ENCODE peak calls at places on chromosomes 7 and 10, in six cellular contexts. One of them, this sample, is unnamed.

GRCh38 chr7:7103343-7104313 is 78.7 kb upstream of the C1GALT1 start:
- DNase-seq in H1: no peak
- DNase-seq in neuronal stem cell: no peak
- DNase-seq in mesenchymal stem cell: peak
- DNase-seq in IMR-90: peak
- DNase-seq in trophoblast cell: no peak
- DNase-seq in this sample: no peak

GRCh38 chr7:154886591-154886990 is 116.3 kb downstream of the PAXIP1 start:
- DNase-seq in trophoblast cell: no peak
- DNase-seq in neuronal stem cell: no peak
- DNase-seq in H1: no peak
- DNase-seq in mesenchymal stem cell: no peak
- DNase-seq in IMR-90: no peak
- DNase-seq in this sample: no peak

GRCh38 chr7:33873981-33874750 is 31.2 kb upstream of the BMPER start:
- DNase-seq in H1: no peak
- DNase-seq in trophoblast cell: peak
- DNase-seq in neuronal stem cell: no peak
- DNase-seq in IMR-90: peak
- DNase-seq in mesenchymal stem cell: peak
- DNase-seq in this sample: no peak

GRCh38 chr7:51069411-51070083 is 247.1 kb downstream of the COBL start:
- DNase-seq in trophoblast cell: no peak
- DNase-seq in IMR-90: no peak
- DNase-seq in mesenchymal stem cell: no peak
- DNase-seq in neuronal stem cell: no peak
- DNase-seq in H1: no peak
- DNase-seq in this sample: no peak

GRCh38 chr7:27151945-27152815 is at the start of gene HOXA3:
- DNase-seq in neuronal stem cell: no peak
- DNase-seq in trophoblast cell: no peak
- DNase-seq in H1: peak
- DNase-seq in mesenchymal stem cell: peak
- DNase-seq in IMR-90: peak
- DNase-seq in this sample: no peak

GRCh38 chr10:230758-231157 is 95.5 kb downstream of the ZMYND11 start:
- DNase-seq in H1: no peak
- DNase-seq in trophoblast cell: no peak
- DNase-seq in IMR-90: no peak
- DNase-seq in mesenchymal stem cell: no peak
- DNase-seq in neuronal stem cell: no peak
- DNase-seq in this sample: no peak

GRCh38 chr7:74569501-74570075 is 87.9 kb upstream of the GTF2I start:
- DNase-seq in trophoblast cell: no peak
- DNase-seq in H1: no peak
- DNase-seq in neuronal stem cell: no peak
- DNase-seq in IMR-90: no peak
- DNase-seq in mesenchymal stem cell: no peak
- DNase-seq in this sample: no peak

GRCh38 chr10:125983161-125983560 is 86.8 kb downstream of the FANK1 start:
- DNase-seq in H1: no peak
- DNase-seq in trophoblast cell: no peak
- DNase-seq in neuronal stem cell: no peak
- DNase-seq in mesenchymal stem cell: no peak
- DNase-seq in IMR-90: no peak
- DNase-seq in this sample: no peak

GRCh38 chr10:129101232-129101980 is 365.6 kb upstream of the MGMT start:
- DNase-seq in mesenchymal stem cell: no peak
- DNase-seq in H1: peak
- DNase-seq in neuronal stem cell: no peak
- DNase-seq in IMR-90: no peak
- DNase-seq in trophoblast cell: no peak
- DNase-seq in this sample: no peak

GRCh38 chr7:52184006-52184703 is 851.3 kb upstream of the POM121L12 start:
- DNase-seq in neuronal stem cell: no peak
- DNase-seq in IMR-90: no peak
- DNase-seq in trophoblast cell: no peak
- DNase-seq in H1: no peak
- DNase-seq in mesenchymal stem cell: no peak
- DNase-seq in this sample: no peak

GRCh38 chr10:63483983-63484382 is 18.2 kb upstream of the JMJD1C start:
- DNase-seq in mesenchymal stem cell: no peak
- DNase-seq in IMR-90: no peak
- DNase-seq in H1: no peak
- DNase-seq in trophoblast cell: no peak
- DNase-seq in neuronal stem cell: no peak
- DNase-seq in this sample: no peak

GRCh38 chr7:155721056-155721455 is 76.6 kb downstream of the RBM33 start:
- DNase-seq in H1: no peak
- DNase-seq in mesenchymal stem cell: no peak
- DNase-seq in trophoblast cell: no peak
- DNase-seq in neuronal stem cell: no peak
- DNase-seq in IMR-90: no peak
- DNase-seq in this sample: no peak

GRCh38 chr10:34024708-34025425 is 690.4 kb upstream of the NRP1 start:
- DNase-seq in mesenchymal stem cell: no peak
- DNase-seq in H1: peak
- DNase-seq in IMR-90: no peak
- DNase-seq in trophoblast cell: no peak
- DNase-seq in neuronal stem cell: no peak
- DNase-seq in this sample: peak

GRCh38 chr10:3785849-3786290 is 861 bp upstream of the KLF6 start:
- DNase-seq in neuronal stem cell: peak
- DNase-seq in H1: peak
- DNase-seq in IMR-90: peak
- DNase-seq in mesenchymal stem cell: peak
- DNase-seq in trophoblast cell: peak
- DNase-seq in this sample: peak

GRCh38 chr7:30183712-30184372 is 49.1 kb downstream of the MTURN start:
- DNase-seq in neuronal stem cell: no peak
- DNase-seq in trophoblast cell: no peak
- DNase-seq in H1: no peak
- DNase-seq in mesenchymal stem cell: no peak
- DNase-seq in IMR-90: no peak
- DNase-seq in this sample: no peak

GRCh38 chr10:122149607-122150505 is 121.2 kb upstream of the BTBD16 start:
- DNase-seq in neuronal stem cell: no peak
- DNase-seq in H1: no peak
- DNase-seq in trophoblast cell: no peak
- DNase-seq in IMR-90: no peak
- DNase-seq in mesenchymal stem cell: no peak
- DNase-seq in this sample: no peak

GRCh38 chr7:36726806-36727503 is 2.7 kb upstream of the AOAH start:
- DNase-seq in mesenchymal stem cell: no peak
- DNase-seq in IMR-90: no peak
- DNase-seq in H1: no peak
- DNase-seq in trophoblast cell: no peak
- DNase-seq in neuronal stem cell: no peak
- DNase-seq in this sample: no peak

GRCh38 chr7:77416621-77417371 is 647 bp upstream of the GSAP start:
- DNase-seq in mesenchymal stem cell: no peak
- DNase-seq in trophoblast cell: no peak
- DNase-seq in IMR-90: no peak
- DNase-seq in H1: no peak
- DNase-seq in neuronal stem cell: no peak
- DNase-seq in this sample: no peak

GRCh38 chr7:102426268-102427031 is 6.9 kb upstream of the ORAI2 start:
- DNase-seq in neuronal stem cell: no peak
- DNase-seq in mesenchymal stem cell: no peak
- DNase-seq in IMR-90: no peak
- DNase-seq in trophoblast cell: no peak
- DNase-seq in H1: no peak
- DNase-seq in this sample: no peak

GRCh38 chr10:124558901-124559321 is 97.3 kb downstream of the LHPP start:
- DNase-seq in H1: no peak
- DNase-seq in mesenchymal stem cell: no peak
- DNase-seq in neuronal stem cell: no peak
- DNase-seq in IMR-90: peak
- DNase-seq in trophoblast cell: no peak
- DNase-seq in this sample: no peak

GRCh38 chr7:80676404-80676803 is 38.0 kb downstream of the CD36 start:
- DNase-seq in mesenchymal stem cell: no peak
- DNase-seq in trophoblast cell: no peak
- DNase-seq in neuronal stem cell: no peak
- DNase-seq in IMR-90: no peak
- DNase-seq in H1: no peak
- DNase-seq in this sample: no peak
- H4K91ac ChIP-seq in mesenchymal stem cell: no peak
- H4K91ac ChIP-seq in trophoblast cell: no peak
- H4K91ac ChIP-seq in neuronal stem cell: no peak
- H4K91ac ChIP-seq in IMR-90: no peak
- H4K91ac ChIP-seq in H1: no peak
- H4K91ac ChIP-seq in this sample: no peak

DNA sequence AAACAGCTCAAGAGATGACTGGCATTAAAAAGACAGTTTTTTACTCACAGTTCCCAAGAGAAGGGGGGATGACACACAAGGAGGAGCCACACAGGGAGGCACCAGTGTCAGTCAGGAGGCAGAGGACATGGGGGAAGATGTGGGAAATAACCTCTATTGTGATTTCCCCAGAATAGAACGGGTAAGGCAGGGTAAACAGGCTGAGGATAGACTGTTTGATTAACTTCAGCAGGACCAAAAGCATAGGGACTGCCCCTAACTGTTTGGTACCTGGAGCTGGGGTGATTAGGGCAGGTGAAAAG is 60.7 kb downstream of the RAPGEF5 start:
- DNase-seq in IMR-90: no peak
- DNase-seq in H1: no peak
- DNase-seq in mesenchymal stem cell: no peak
- DNase-seq in trophoblast cell: no peak
- DNase-seq in neuronal stem cell: no peak
- DNase-seq in this sample: no peak
- H4K91ac ChIP-seq in IMR-90: no peak
- H4K91ac ChIP-seq in H1: no peak
- H4K91ac ChIP-seq in mesenchymal stem cell: no peak
- H4K91ac ChIP-seq in trophoblast cell: no peak
- H4K91ac ChIP-seq in neuronal stem cell: no peak
- H4K91ac ChIP-seq in this sample: no peak

DNA sequence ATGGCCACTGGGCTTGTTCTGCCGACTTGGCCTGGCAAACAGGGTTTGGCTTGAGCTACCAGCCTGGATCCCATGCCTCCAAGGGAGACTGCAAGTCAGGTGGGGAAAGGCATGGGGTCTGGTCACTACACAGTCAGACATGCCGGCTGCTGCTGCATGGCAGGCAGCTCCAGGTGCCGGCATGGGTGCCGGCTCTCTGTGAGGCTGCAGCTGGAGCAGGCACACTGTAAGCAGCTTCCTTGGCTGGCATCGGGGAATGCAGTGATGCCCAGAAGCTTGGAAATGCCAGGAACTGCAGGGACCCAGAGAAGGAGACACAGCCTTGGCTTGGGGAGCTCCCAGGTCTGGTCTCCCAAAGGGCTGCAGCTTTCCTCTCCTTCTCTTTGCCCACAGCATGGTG is 305.5 kb upstream of the NRG3 start:
- DNase-seq in IMR-90: no peak
- DNase-seq in trophoblast cell: no peak
- DNase-seq in H1: no peak
- DNase-seq in mesenchymal stem cell: no peak
- DNase-seq in neuronal stem cell: no peak
- DNase-seq in this sample: no peak
- H4K91ac ChIP-seq in IMR-90: no peak
- H4K91ac ChIP-seq in trophoblast cell: no peak
- H4K91ac ChIP-seq in H1: no peak
- H4K91ac ChIP-seq in mesenchymal stem cell: no peak
- H4K91ac ChIP-seq in neuronal stem cell: no peak
- H4K91ac ChIP-seq in this sample: no peak

DNA sequence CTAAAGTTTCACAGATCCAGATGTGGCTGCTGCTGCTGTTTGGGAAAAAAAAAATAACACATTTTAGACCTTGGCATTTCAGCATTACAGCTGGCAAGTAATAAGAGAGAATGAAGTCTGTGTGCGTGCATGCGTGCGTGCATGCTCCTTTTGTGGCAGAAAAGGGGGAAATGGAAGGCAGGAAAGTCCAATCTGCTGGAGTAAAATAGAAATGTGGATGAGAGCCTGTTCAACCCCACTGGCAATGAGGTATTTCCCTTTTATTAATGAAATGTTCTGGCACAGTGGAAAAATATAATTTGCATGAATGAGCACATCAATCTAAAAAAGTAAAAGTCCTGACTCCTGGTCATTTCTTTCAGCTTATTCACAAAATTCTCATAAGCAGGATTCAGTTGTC is 137.1 kb upstream of the SEMA3A start:
- DNase-seq in mesenchymal stem cell: no peak
- DNase-seq in H1: no peak
- DNase-seq in neuronal stem cell: no peak
- DNase-seq in IMR-90: peak
- DNase-seq in trophoblast cell: no peak
- DNase-seq in this sample: no peak
- H4K91ac ChIP-seq in mesenchymal stem cell: no peak
- H4K91ac ChIP-seq in H1: no peak
- H4K91ac ChIP-seq in neuronal stem cell: no peak
- H4K91ac ChIP-seq in IMR-90: no peak
- H4K91ac ChIP-seq in trophoblast cell: no peak
- H4K91ac ChIP-seq in this sample: no peak

GRCh38 chr10:30806824-30807223 is 177.3 kb upstream of the LYZL2 start:
- DNase-seq in H1: no peak
- DNase-seq in mesenchymal stem cell: no peak
- DNase-seq in IMR-90: no peak
- DNase-seq in trophoblast cell: no peak
- DNase-seq in neuronal stem cell: no peak
- DNase-seq in this sample: no peak
- H4K91ac ChIP-seq in H1: no peak
- H4K91ac ChIP-seq in mesenchymal stem cell: no peak
- H4K91ac ChIP-seq in IMR-90: no peak
- H4K91ac ChIP-seq in trophoblast cell: no peak
- H4K91ac ChIP-seq in neuronal stem cell: no peak
- H4K91ac ChIP-seq in this sample: no peak

DNA sequence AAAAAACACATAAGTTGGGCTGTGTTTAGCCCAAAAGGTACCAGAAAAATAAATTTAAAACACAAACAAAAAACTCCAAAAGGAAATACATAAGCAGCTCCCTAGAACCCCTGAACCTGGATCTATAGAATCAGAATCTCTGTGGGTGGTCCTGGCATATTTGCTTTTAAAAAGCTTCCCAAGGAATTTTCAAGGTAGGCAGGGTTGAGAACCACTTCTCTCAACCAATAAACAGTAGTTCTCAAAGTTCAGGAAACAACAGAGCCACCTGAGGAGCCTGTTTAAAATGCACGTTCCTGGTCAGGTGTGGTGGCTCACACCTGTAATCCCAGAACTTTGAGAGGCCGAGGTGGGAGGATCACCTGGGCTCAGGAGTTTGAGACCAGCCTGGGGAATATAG is 12.5 kb downstream of the ATXN7L1 start:
- DNase-seq in H1: no peak
- DNase-seq in mesenchymal stem cell: no peak
- DNase-seq in trophoblast cell: no peak
- DNase-seq in neuronal stem cell: no peak
- DNase-seq in IMR-90: no peak
- DNase-seq in this sample: no peak
- H4K91ac ChIP-seq in H1: no peak
- H4K91ac ChIP-seq in mesenchymal stem cell: no peak
- H4K91ac ChIP-seq in trophoblast cell: no peak
- H4K91ac ChIP-seq in neuronal stem cell: no peak
- H4K91ac ChIP-seq in IMR-90: no peak
- H4K91ac ChIP-seq in this sample: no peak

This sample was measured in H9.